ENCODE peak calls at places on chromosomes 3 and 15, in seven cellular contexts. U is EH, M is lower leg skin, N is dermis blood vessel endothelial cell, R is cardiac fibroblast, G is AG20443, X is hippocampal formation. O is an unnamed sample.

GRCh38 chr3:130671545-130671944 is 75.1 kb downstream of the PIK3R4 start:
- DNase-seq in R (no peak), G (no peak), M (no peak), N (no peak), X (no peak), U (no peak), O (no peak)

GRCh38 chr15:54681578-54681977 is 515.2 kb downstream of the RSL24D1 start:
- DNase-seq in R (no peak), U (no peak), M (no peak), G (no peak), X (no peak), N (no peak), O (no peak)

GRCh38 chr3:4416961-4417360 is 50.1 kb downstream of the SUMF1 start:
- DNase-seq in R (peak; percentile 89), X (no peak), M (peak; percentile 61), G (peak; percentile 74), U (peak; percentile 90), N (peak; percentile 80), O (no peak)

GRCh38 chr15:72585659-72586058 is 68.8 kb upstream of the GOLGA6B start:
- DNase-seq in R (peak; percentile 34), N (peak; percentile 44), G (no peak), U (peak; percentile 31), X (peak; percentile 3), M (no peak), O (peak; percentile 4)

GRCh38 chr3:143482106-143483088 is 362.8 kb downstream of the CHST2 start:
- DNase-seq in G (peak; percentile 29), N (no peak), U (peak; percentile 16), R (no peak), X (no peak), M (no peak), O (no peak)

GRCh38 chr15:43473885-43474284 is 19.1 kb downstream of the TP53BP1 start:
- DNase-seq in G (no peak), U (no peak), N (no peak), M (no peak), R (no peak), X (no peak), O (no peak)

GRCh38 chr15:80789296-80789695 is 10.1 kb downstream of the CEMIP start:
- DNase-seq in N (no peak), M (no peak), R (peak; percentile 47), G (peak; percentile 62), X (no peak), U (peak; percentile 72), O (no peak)

GRCh38 chr3:141894524-141895176 is 18.2 kb downstream of the ATP1B3 start:
- DNase-seq in X (no peak), M (no peak), R (peak; percentile 85), G (peak; percentile 52), U (peak; percentile 90), N (peak; percentile 57), O (peak; percentile 76)

GRCh38 chr3:34012102-34012461 is 213.7 kb downstream of the PDCD6IP start:
- DNase-seq in G (peak; percentile 91), X (no peak), R (peak; percentile 82), N (peak; percentile 61), M (no peak), U (peak; percentile 99), O (peak; percentile 65)

GRCh38 chr3:55897573-55898224 is 410.6 kb upstream of the WNT5A start:
- DNase-seq in X (no peak), N (no peak), G (peak; percentile 15), R (no peak), M (no peak), U (peak; percentile 39), O (no peak)

GRCh38 chr3:193974147-193974546 is 161.8 kb upstream of the HES1 start:
- DNase-seq in X (no peak), M (no peak), N (peak; percentile 69), U (peak; percentile 87), G (peak; percentile 56), R (no peak), O (no peak)

GRCh38 chr3:5126586-5126985 is 4.5 kb downstream of the ARL8B start:
- DNase-seq in U (peak; percentile 8), G (no peak), R (peak; percentile 67), N (no peak), M (no peak), X (no peak), O (no peak)

GRCh38 chr3:117447419-117447818 is 737.8 kb downstream of the TUSC7 start:
- DNase-seq in N (no peak), M (no peak), X (no peak), G (no peak), R (no peak), U (no peak), O (no peak)

GRCh38 chr3:182436547-182436946 is 356.8 kb upstream of the ATP11B start:
- DNase-seq in X (no peak), R (no peak), G (no peak), M (no peak), N (no peak), U (no peak), O (no peak)

GRCh38 chr15:42918047-42918446 is 2.5 kb downstream of the TTBK2 start:
- DNase-seq in R (no peak), X (no peak), G (no peak), U (no peak), M (no peak), N (no peak), O (no peak)

GRCh38 chr3:16415911-16416310 is 97.6 kb downstream of the RFTN1 start:
- DNase-seq in R (peak; percentile 24), N (no peak), M (no peak), G (no peak), X (no peak), U (peak; percentile 66), O (no peak)